ENCODE peak calls at places on chromosome X, in nine cellular contexts. One of them, this sample, is unnamed.

GRCh38 chrX:149302705-149303104 is 202.4 kb downstream of the IDS start:
- DNase-seq in GM23248: no peak
- DNase-seq in cardiac muscle cell: no peak
- DNase-seq in EL: no peak
- DNase-seq in activated naive CD4-positive, alpha-beta T cell treated with anti-CD3 and anti-CD28 coated beads for 36 hours: no peak
- DNase-seq in naive thymus-derived CD8-positive, alpha-beta T cell: no peak
- DNase-seq in fibroblast of mammary gland: no peak
- DNase-seq in small intestine: no peak
- DNase-seq in activated CD4-positive, alpha-beta memory T cell treated with anti-CD3 and anti-CD28 coated beads, Interleukin-2, amount 10 ng/mL, durations not matched to agents 7 days and 5 days: no peak
- DNase-seq in this sample: no peak

GRCh38 chrX:1598021-1598875 is 6.8 kb downstream of the AKAP17A start:
- DNase-seq in naive thymus-derived CD8-positive, alpha-beta T cell: no peak
- DNase-seq in GM23248: no peak
- DNase-seq in fibroblast of mammary gland: no peak
- DNase-seq in cardiac muscle cell: no peak
- DNase-seq in small intestine: no peak
- DNase-seq in activated CD4-positive, alpha-beta memory T cell treated with anti-CD3 and anti-CD28 coated beads, Interleukin-2, amount 10 ng/mL, durations not matched to agents 7 days and 5 days: no peak
- DNase-seq in activated naive CD4-positive, alpha-beta T cell treated with anti-CD3 and anti-CD28 coated beads for 36 hours: no peak
- DNase-seq in EL: no peak
- DNase-seq in this sample: no peak

GRCh38 chrX:152897216-152898144 is at the start of gene ZNF185:
- DNase-seq in activated CD4-positive, alpha-beta memory T cell treated with anti-CD3 and anti-CD28 coated beads, Interleukin-2, amount 10 ng/mL, durations not matched to agents 7 days and 5 days: no peak
- DNase-seq in cardiac muscle cell: peak; percentile 74
- DNase-seq in naive thymus-derived CD8-positive, alpha-beta T cell: no peak
- DNase-seq in fibroblast of mammary gland: no peak
- DNase-seq in activated naive CD4-positive, alpha-beta T cell treated with anti-CD3 and anti-CD28 coated beads for 36 hours: peak; percentile 15
- DNase-seq in small intestine: peak; percentile 14
- DNase-seq in EL: peak; percentile 63
- DNase-seq in GM23248: peak; percentile 13
- DNase-seq in this sample: peak; percentile 75

GRCh38 chrX:15873566-15873965 is 19.0 kb upstream of the AP1S2 start:
- DNase-seq in fibroblast of mammary gland: peak; percentile 8
- DNase-seq in small intestine: peak; percentile 53
- DNase-seq in activated CD4-positive, alpha-beta memory T cell treated with anti-CD3 and anti-CD28 coated beads, Interleukin-2, amount 10 ng/mL, durations not matched to agents 7 days and 5 days: no peak
- DNase-seq in naive thymus-derived CD8-positive, alpha-beta T cell: no peak
- DNase-seq in GM23248: no peak
- DNase-seq in EL: no peak
- DNase-seq in cardiac muscle cell: no peak
- DNase-seq in activated naive CD4-positive, alpha-beta T cell treated with anti-CD3 and anti-CD28 coated beads for 36 hours: no peak
- DNase-seq in this sample: no peak

GRCh38 chrX:129665916-129666644 is 11.3 kb upstream of the APLN start:
- DNase-seq in fibroblast of mammary gland: peak; percentile 76
- DNase-seq in small intestine: no peak
- DNase-seq in activated naive CD4-positive, alpha-beta T cell treated with anti-CD3 and anti-CD28 coated beads for 36 hours: no peak
- DNase-seq in cardiac muscle cell: no peak
- DNase-seq in GM23248: peak; percentile 83
- DNase-seq in activated CD4-positive, alpha-beta memory T cell treated with anti-CD3 and anti-CD28 coated beads, Interleukin-2, amount 10 ng/mL, durations not matched to agents 7 days and 5 days: no peak
- DNase-seq in naive thymus-derived CD8-positive, alpha-beta T cell: no peak
- DNase-seq in EL: peak; percentile 90
- DNase-seq in this sample: no peak

GRCh38 chrX:122094611-122095010 is 1047.2 kb downstream of the GLUD2 start:
- DNase-seq in naive thymus-derived CD8-positive, alpha-beta T cell: no peak
- DNase-seq in GM23248: peak; percentile 30
- DNase-seq in cardiac muscle cell: no peak
- DNase-seq in small intestine: no peak
- DNase-seq in activated naive CD4-positive, alpha-beta T cell treated with anti-CD3 and anti-CD28 coated beads for 36 hours: no peak
- DNase-seq in activated CD4-positive, alpha-beta memory T cell treated with anti-CD3 and anti-CD28 coated beads, Interleukin-2, amount 10 ng/mL, durations not matched to agents 7 days and 5 days: no peak
- DNase-seq in EL: peak; percentile 53
- DNase-seq in fibroblast of mammary gland: peak; percentile 69
- DNase-seq in this sample: peak; percentile 4

GRCh38 chrX:45200741-45201234 is at the start of gene DIPK2B:
- DNase-seq in GM23248: no peak
- DNase-seq in cardiac muscle cell: no peak
- DNase-seq in activated naive CD4-positive, alpha-beta T cell treated with anti-CD3 and anti-CD28 coated beads for 36 hours: no peak
- DNase-seq in EL: no peak
- DNase-seq in small intestine: no peak
- DNase-seq in naive thymus-derived CD8-positive, alpha-beta T cell: no peak
- DNase-seq in activated CD4-positive, alpha-beta memory T cell treated with anti-CD3 and anti-CD28 coated beads, Interleukin-2, amount 10 ng/mL, durations not matched to agents 7 days and 5 days: no peak
- DNase-seq in fibroblast of mammary gland: no peak
- DNase-seq in this sample: no peak

GRCh38 chrX:130975947-130976346 is 72.9 kb upstream of the ENOX2 start:
- DNase-seq in naive thymus-derived CD8-positive, alpha-beta T cell: no peak
- DNase-seq in GM23248: peak; percentile 62
- DNase-seq in EL: peak; percentile 34
- DNase-seq in activated naive CD4-positive, alpha-beta T cell treated with anti-CD3 and anti-CD28 coated beads for 36 hours: peak; percentile 57
- DNase-seq in activated CD4-positive, alpha-beta memory T cell treated with anti-CD3 and anti-CD28 coated beads, Interleukin-2, amount 10 ng/mL, durations not matched to agents 7 days and 5 days: peak; percentile 25
- DNase-seq in fibroblast of mammary gland: peak; percentile 62
- DNase-seq in small intestine: peak; percentile 50
- DNase-seq in cardiac muscle cell: peak; percentile 75
- DNase-seq in this sample: peak; percentile 70

GRCh38 chrX:16843208-16843909 is 26.8 kb downstream of the RBBP7 start:
- DNase-seq in activated naive CD4-positive, alpha-beta T cell treated with anti-CD3 and anti-CD28 coated beads for 36 hours: no peak
- DNase-seq in fibroblast of mammary gland: no peak
- DNase-seq in GM23248: no peak
- DNase-seq in activated CD4-positive, alpha-beta memory T cell treated with anti-CD3 and anti-CD28 coated beads, Interleukin-2, amount 10 ng/mL, durations not matched to agents 7 days and 5 days: no peak
- DNase-seq in small intestine: no peak
- DNase-seq in EL: no peak
- DNase-seq in cardiac muscle cell: no peak
- DNase-seq in naive thymus-derived CD8-positive, alpha-beta T cell: no peak
- DNase-seq in this sample: no peak

GRCh38 chrX:129682979-129683378 is 28.2 kb upstream of the APLN start:
- DNase-seq in GM23248: no peak
- DNase-seq in cardiac muscle cell: no peak
- DNase-seq in activated naive CD4-positive, alpha-beta T cell treated with anti-CD3 and anti-CD28 coated beads for 36 hours: no peak
- DNase-seq in EL: no peak
- DNase-seq in fibroblast of mammary gland: no peak
- DNase-seq in activated CD4-positive, alpha-beta memory T cell treated with anti-CD3 and anti-CD28 coated beads, Interleukin-2, amount 10 ng/mL, durations not matched to agents 7 days and 5 days: no peak
- DNase-seq in small intestine: no peak
- DNase-seq in naive thymus-derived CD8-positive, alpha-beta T cell: no peak
- DNase-seq in this sample: no peak

GRCh38 chrX:107731831-107732502 is 43.6 kb downstream of the TSC22D3 start:
- DNase-seq in activated naive CD4-positive, alpha-beta T cell treated with anti-CD3 and anti-CD28 coated beads for 36 hours: no peak
- DNase-seq in activated CD4-positive, alpha-beta memory T cell treated with anti-CD3 and anti-CD28 coated beads, Interleukin-2, amount 10 ng/mL, durations not matched to agents 7 days and 5 days: no peak
- DNase-seq in naive thymus-derived CD8-positive, alpha-beta T cell: no peak
- DNase-seq in EL: peak; percentile 76
- DNase-seq in fibroblast of mammary gland: peak; percentile 87
- DNase-seq in GM23248: peak; percentile 70
- DNase-seq in small intestine: peak; percentile 80
- DNase-seq in cardiac muscle cell: peak; percentile 98
- DNase-seq in this sample: peak; percentile 93

GRCh38 chrX:48541140-48541814 is 1.8 kb downstream of the TBC1D25 start:
- DNase-seq in small intestine: no peak
- DNase-seq in activated naive CD4-positive, alpha-beta T cell treated with anti-CD3 and anti-CD28 coated beads for 36 hours: no peak
- DNase-seq in naive thymus-derived CD8-positive, alpha-beta T cell: no peak
- DNase-seq in EL: no peak
- DNase-seq in fibroblast of mammary gland: no peak
- DNase-seq in cardiac muscle cell: no peak
- DNase-seq in GM23248: no peak
- DNase-seq in activated CD4-positive, alpha-beta memory T cell treated with anti-CD3 and anti-CD28 coated beads, Interleukin-2, amount 10 ng/mL, durations not matched to agents 7 days and 5 days: no peak
- DNase-seq in this sample: no peak

GRCh38 chrX:153646620-153647373 is at the start of gene DUSP9:
- DNase-seq in activated naive CD4-positive, alpha-beta T cell treated with anti-CD3 and anti-CD28 coated beads for 36 hours: no peak
- DNase-seq in fibroblast of mammary gland: peak; percentile 2
- DNase-seq in cardiac muscle cell: peak; percentile 69
- DNase-seq in GM23248: peak; percentile 48
- DNase-seq in small intestine: peak; percentile 18
- DNase-seq in naive thymus-derived CD8-positive, alpha-beta T cell: no peak
- DNase-seq in EL: peak; percentile 41
- DNase-seq in activated CD4-positive, alpha-beta memory T cell treated with anti-CD3 and anti-CD28 coated beads, Interleukin-2, amount 10 ng/mL, durations not matched to agents 7 days and 5 days: no peak
- DNase-seq in this sample: peak; percentile 72

GRCh38 chrX:16665089-16665488 is 15.1 kb downstream of the S100G start:
- DNase-seq in activated CD4-positive, alpha-beta memory T cell treated with anti-CD3 and anti-CD28 coated beads, Interleukin-2, amount 10 ng/mL, durations not matched to agents 7 days and 5 days: no peak
- DNase-seq in activated naive CD4-positive, alpha-beta T cell treated with anti-CD3 and anti-CD28 coated beads for 36 hours: no peak
- DNase-seq in cardiac muscle cell: no peak
- DNase-seq in small intestine: no peak
- DNase-seq in naive thymus-derived CD8-positive, alpha-beta T cell: no peak
- DNase-seq in EL: peak; percentile 51
- DNase-seq in GM23248: peak; percentile 54
- DNase-seq in fibroblast of mammary gland: peak; percentile 80
- DNase-seq in this sample: no peak

GRCh38 chrX:73563740-73564073 is 710 bp downstream of the CHIC1 start:
- DNase-seq in naive thymus-derived CD8-positive, alpha-beta T cell: no peak
- DNase-seq in activated naive CD4-positive, alpha-beta T cell treated with anti-CD3 and anti-CD28 coated beads for 36 hours: no peak
- DNase-seq in activated CD4-positive, alpha-beta memory T cell treated with anti-CD3 and anti-CD28 coated beads, Interleukin-2, amount 10 ng/mL, durations not matched to agents 7 days and 5 days: no peak
- DNase-seq in fibroblast of mammary gland: peak; percentile 28
- DNase-seq in GM23248: no peak
- DNase-seq in cardiac muscle cell: no peak
- DNase-seq in EL: peak; percentile 6
- DNase-seq in small intestine: peak; percentile 19
- DNase-seq in this sample: no peak

GRCh38 chrX:10620121-10620699 is at the start of gene MID1:
- DNase-seq in cardiac muscle cell: peak; percentile 87
- DNase-seq in naive thymus-derived CD8-positive, alpha-beta T cell: no peak
- DNase-seq in activated CD4-positive, alpha-beta memory T cell treated with anti-CD3 and anti-CD28 coated beads, Interleukin-2, amount 10 ng/mL, durations not matched to agents 7 days and 5 days: no peak
- DNase-seq in activated naive CD4-positive, alpha-beta T cell treated with anti-CD3 and anti-CD28 coated beads for 36 hours: peak; percentile 15
- DNase-seq in small intestine: peak; percentile 55
- DNase-seq in GM23248: peak; percentile 75
- DNase-seq in EL: peak; percentile 76
- DNase-seq in fibroblast of mammary gland: peak; percentile 78
- DNase-seq in this sample: peak; percentile 78

GRCh38 chrX:48558270-48558669 is 16.0 kb upstream of the RBM3 start:
- DNase-seq in cardiac muscle cell: no peak
- DNase-seq in GM23248: peak; percentile 87
- DNase-seq in naive thymus-derived CD8-positive, alpha-beta T cell: no peak
- DNase-seq in fibroblast of mammary gland: peak; percentile 90
- DNase-seq in small intestine: no peak
- DNase-seq in activated naive CD4-positive, alpha-beta T cell treated with anti-CD3 and anti-CD28 coated beads for 36 hours: peak; percentile 28
- DNase-seq in activated CD4-positive, alpha-beta memory T cell treated with anti-CD3 and anti-CD28 coated beads, Interleukin-2, amount 10 ng/mL, durations not matched to agents 7 days and 5 days: no peak
- DNase-seq in EL: peak; percentile 73
- DNase-seq in this sample: no peak

GRCh38 chrX:69457756-69458155 is 46.4 kb upstream of the NALF2 start:
- DNase-seq in GM23248: no peak
- DNase-seq in naive thymus-derived CD8-positive, alpha-beta T cell: no peak
- DNase-seq in activated naive CD4-positive, alpha-beta T cell treated with anti-CD3 and anti-CD28 coated beads for 36 hours: no peak
- DNase-seq in activated CD4-positive, alpha-beta memory T cell treated with anti-CD3 and anti-CD28 coated beads, Interleukin-2, amount 10 ng/mL, durations not matched to agents 7 days and 5 days: no peak
- DNase-seq in fibroblast of mammary gland: no peak
- DNase-seq in small intestine: no peak
- DNase-seq in cardiac muscle cell: no peak
- DNase-seq in EL: no peak
- DNase-seq in this sample: no peak

GRCh38 chrX:7083468-7084396 is 63.8 kb upstream of the STS start:
- DNase-seq in fibroblast of mammary gland: peak; percentile 98
- DNase-seq in activated CD4-positive, alpha-beta memory T cell treated with anti-CD3 and anti-CD28 coated beads, Interleukin-2, amount 10 ng/mL, durations not matched to agents 7 days and 5 days: peak; percentile 64
- DNase-seq in cardiac muscle cell: no peak
- DNase-seq in naive thymus-derived CD8-positive, alpha-beta T cell: peak; percentile 34
- DNase-seq in EL: peak; percentile 86
- DNase-seq in activated naive CD4-positive, alpha-beta T cell treated with anti-CD3 and anti-CD28 coated beads for 36 hours: peak; percentile 70
- DNase-seq in small intestine: peak; percentile 51
- DNase-seq in GM23248: peak; percentile 84
- DNase-seq in this sample: no peak

GRCh38 chrX:101764538-101764937 is 104.9 kb upstream of the ARMCX2 start:
- DNase-seq in fibroblast of mammary gland: peak; percentile 18
- DNase-seq in activated naive CD4-positive, alpha-beta T cell treated with anti-CD3 and anti-CD28 coated beads for 36 hours: no peak
- DNase-seq in GM23248: peak; percentile 34
- DNase-seq in cardiac muscle cell: no peak
- DNase-seq in activated CD4-positive, alpha-beta memory T cell treated with anti-CD3 and anti-CD28 coated beads, Interleukin-2, amount 10 ng/mL, durations not matched to agents 7 days and 5 days: no peak
- DNase-seq in small intestine: no peak
- DNase-seq in naive thymus-derived CD8-positive, alpha-beta T cell: no peak
- DNase-seq in EL: no peak
- DNase-seq in this sample: no peak

GRCh38 chrX:41148553-41148952 is 63.3 kb downstream of the USP9X start:
- DNase-seq in activated naive CD4-positive, alpha-beta T cell treated with anti-CD3 and anti-CD28 coated beads for 36 hours: no peak
- DNase-seq in EL: peak; percentile 64
- DNase-seq in small intestine: no peak
- DNase-seq in naive thymus-derived CD8-positive, alpha-beta T cell: no peak
- DNase-seq in cardiac muscle cell: no peak
- DNase-seq in activated CD4-positive, alpha-beta memory T cell treated with anti-CD3 and anti-CD28 coated beads, Interleukin-2, amount 10 ng/mL, durations not matched to agents 7 days and 5 days: no peak
- DNase-seq in GM23248: peak; percentile 39
- DNase-seq in fibroblast of mammary gland: peak; percentile 49
- DNase-seq in this sample: no peak

GRCh38 chrX:8049827-8050226 is 121.2 kb downstream of the VCX2 start:
- DNase-seq in EL: no peak
- DNase-seq in activated naive CD4-positive, alpha-beta T cell treated with anti-CD3 and anti-CD28 coated beads for 36 hours: no peak
- DNase-seq in activated CD4-positive, alpha-beta memory T cell treated with anti-CD3 and anti-CD28 coated beads, Interleukin-2, amount 10 ng/mL, durations not matched to agents 7 days and 5 days: no peak
- DNase-seq in cardiac muscle cell: no peak
- DNase-seq in small intestine: no peak
- DNase-seq in GM23248: no peak
- DNase-seq in naive thymus-derived CD8-positive, alpha-beta T cell: no peak
- DNase-seq in fibroblast of mammary gland: no peak
- DNase-seq in this sample: no peak

GRCh38 chrX:883588-883987 is 253.0 kb downstream of the SHOX start:
- DNase-seq in small intestine: no peak
- DNase-seq in activated naive CD4-positive, alpha-beta T cell treated with anti-CD3 and anti-CD28 coated beads for 36 hours: no peak
- DNase-seq in GM23248: no peak
- DNase-seq in cardiac muscle cell: no peak
- DNase-seq in naive thymus-derived CD8-positive, alpha-beta T cell: no peak
- DNase-seq in activated CD4-positive, alpha-beta memory T cell treated with anti-CD3 and anti-CD28 coated beads, Interleukin-2, amount 10 ng/mL, durations not matched to agents 7 days and 5 days: no peak
- DNase-seq in EL: no peak
- DNase-seq in fibroblast of mammary gland: no peak
- DNase-seq in this sample: no peak

GRCh38 chrX:39848900-39849299 is 248.9 kb downstream of the BCOR start:
- DNase-seq in small intestine: no peak
- DNase-seq in cardiac muscle cell: no peak
- DNase-seq in activated CD4-positive, alpha-beta memory T cell treated with anti-CD3 and anti-CD28 coated beads, Interleukin-2, amount 10 ng/mL, durations not matched to agents 7 days and 5 days: no peak
- DNase-seq in activated naive CD4-positive, alpha-beta T cell treated with anti-CD3 and anti-CD28 coated beads for 36 hours: no peak
- DNase-seq in naive thymus-derived CD8-positive, alpha-beta T cell: no peak
- DNase-seq in EL: peak; percentile 62
- DNase-seq in fibroblast of mammary gland: peak; percentile 93
- DNase-seq in GM23248: peak; percentile 81
- DNase-seq in this sample: no peak